ENCODE peak calls at places on chromosomes 13 and 19, in seven cellular contexts. One of them, this sample, is unnamed.

GRCh38 chr19:31353826-31354225 is 4.6 kb upstream of the TSHZ3 start:
- DNase-seq in epithelial cell of esophagus: no peak
- DNase-seq in fibroblast of pulmonary artery: no peak
- DNase-seq in breast epithelium: no peak
- DNase-seq in GM12865: no peak
- DNase-seq in D721Med: no peak
- DNase-seq in psoas muscle: no peak
- DNase-seq in this sample: no peak

GRCh38 chr13:48624858-48625257 is 28.9 kb upstream of the CYSLTR2 start:
- DNase-seq in epithelial cell of esophagus: no peak
- DNase-seq in fibroblast of pulmonary artery: peak
- DNase-seq in breast epithelium: no peak
- DNase-seq in GM12865: no peak
- DNase-seq in D721Med: no peak
- DNase-seq in psoas muscle: no peak
- DNase-seq in this sample: peak

GRCh38 chr13:44237276-44237767 is 136.3 kb upstream of the SERP2 start:
- DNase-seq in epithelial cell of esophagus: peak
- DNase-seq in fibroblast of pulmonary artery: peak
- DNase-seq in breast epithelium: peak
- DNase-seq in GM12865: peak
- DNase-seq in D721Med: no peak
- DNase-seq in psoas muscle: peak
- DNase-seq in this sample: peak

GRCh38 chr13:22757530-22758120 is 423.2 kb upstream of the SGCG start:
- DNase-seq in epithelial cell of esophagus: peak
- DNase-seq in fibroblast of pulmonary artery: peak
- DNase-seq in breast epithelium: no peak
- DNase-seq in GM12865: no peak
- DNase-seq in D721Med: no peak
- DNase-seq in psoas muscle: no peak
- DNase-seq in this sample: no peak

GRCh38 chr13:31896427-31896826 is 135.1 kb upstream of the FRY start:
- DNase-seq in epithelial cell of esophagus: no peak
- DNase-seq in fibroblast of pulmonary artery: peak
- DNase-seq in breast epithelium: no peak
- DNase-seq in GM12865: peak
- DNase-seq in D721Med: no peak
- DNase-seq in psoas muscle: peak
- DNase-seq in this sample: peak

GRCh38 chr13:104114111-104114510 is 1047.9 kb upstream of the SLC10A2 start:
- DNase-seq in epithelial cell of esophagus: no peak
- DNase-seq in fibroblast of pulmonary artery: peak
- DNase-seq in breast epithelium: no peak
- DNase-seq in GM12865: no peak
- DNase-seq in D721Med: no peak
- DNase-seq in psoas muscle: no peak
- DNase-seq in this sample: no peak

GRCh38 chr19:38731654-38732301 is 12.5 kb downstream of the CAPN12 start:
- DNase-seq in epithelial cell of esophagus: no peak
- DNase-seq in fibroblast of pulmonary artery: no peak
- DNase-seq in breast epithelium: peak
- DNase-seq in GM12865: no peak
- DNase-seq in D721Med: no peak
- DNase-seq in psoas muscle: no peak
- DNase-seq in this sample: no peak

GRCh38 chr19:46579286-46579944 is 21.7 kb upstream of the CALM3 start:
- DNase-seq in epithelial cell of esophagus: no peak
- DNase-seq in fibroblast of pulmonary artery: no peak
- DNase-seq in breast epithelium: no peak
- DNase-seq in GM12865: peak
- DNase-seq in D721Med: peak
- DNase-seq in psoas muscle: no peak
- DNase-seq in this sample: no peak

GRCh38 chr19:19591133-19591825 is 27.2 kb downstream of the PBX4 start:
- DNase-seq in epithelial cell of esophagus: peak
- DNase-seq in fibroblast of pulmonary artery: peak
- DNase-seq in breast epithelium: peak
- DNase-seq in GM12865: peak
- DNase-seq in D721Med: peak
- DNase-seq in psoas muscle: no peak
- DNase-seq in this sample: peak

GRCh38 chr13:77325371-77325941 is 1.4 kb downstream of the MYCBP2 start:
- DNase-seq in epithelial cell of esophagus: peak
- DNase-seq in fibroblast of pulmonary artery: no peak
- DNase-seq in breast epithelium: no peak
- DNase-seq in GM12865: peak
- DNase-seq in D721Med: no peak
- DNase-seq in psoas muscle: no peak
- DNase-seq in this sample: peak

GRCh38 chr19:32233091-32233490 is 112.3 kb upstream of the ZNF507 start:
- DNase-seq in epithelial cell of esophagus: no peak
- DNase-seq in fibroblast of pulmonary artery: no peak
- DNase-seq in breast epithelium: no peak
- DNase-seq in GM12865: no peak
- DNase-seq in D721Med: no peak
- DNase-seq in psoas muscle: no peak
- DNase-seq in this sample: no peak

GRCh38 chr19:31749231-31749630 is 400.0 kb upstream of the TSHZ3 start:
- DNase-seq in epithelial cell of esophagus: no peak
- DNase-seq in fibroblast of pulmonary artery: no peak
- DNase-seq in breast epithelium: no peak
- DNase-seq in GM12865: no peak
- DNase-seq in D721Med: no peak
- DNase-seq in psoas muscle: no peak
- DNase-seq in this sample: no peak

GRCh38 chr19:4878491-4878968 is 11.1 kb upstream of the PLIN3 start:
- DNase-seq in epithelial cell of esophagus: no peak
- DNase-seq in fibroblast of pulmonary artery: no peak
- DNase-seq in breast epithelium: peak
- DNase-seq in GM12865: no peak
- DNase-seq in D721Med: no peak
- DNase-seq in psoas muscle: peak
- DNase-seq in this sample: no peak

GRCh38 chr19:3479819-3480215 is 508 bp downstream of the SMIM24 start:
- DNase-seq in epithelial cell of esophagus: peak
- DNase-seq in fibroblast of pulmonary artery: no peak
- DNase-seq in breast epithelium: no peak
- DNase-seq in GM12865: peak
- DNase-seq in D721Med: no peak
- DNase-seq in psoas muscle: no peak
- DNase-seq in this sample: no peak

GRCh38 chr13:28935104-28935503 is 115.0 kb downstream of the MTUS2 start:
- DNase-seq in epithelial cell of esophagus: no peak
- DNase-seq in fibroblast of pulmonary artery: no peak
- DNase-seq in breast epithelium: no peak
- DNase-seq in GM12865: no peak
- DNase-seq in D721Med: no peak
- DNase-seq in psoas muscle: no peak
- DNase-seq in this sample: no peak

GRCh38 chr19:28560786-28561185 is 652.2 kb downstream of the UQCRFS1 start:
- DNase-seq in epithelial cell of esophagus: no peak
- DNase-seq in fibroblast of pulmonary artery: no peak
- DNase-seq in breast epithelium: no peak
- DNase-seq in GM12865: no peak
- DNase-seq in D721Med: no peak
- DNase-seq in psoas muscle: no peak
- DNase-seq in this sample: no peak
- TF ChIP-seq CTCF in epithelial cell of esophagus: no peak
- TF ChIP-seq CTCF in fibroblast of pulmonary artery: no peak
- TF ChIP-seq CTCF in breast epithelium: no peak
- TF ChIP-seq CTCF in GM12865: no peak
- TF ChIP-seq CTCF in D721Med: no peak
- TF ChIP-seq CTCF in psoas muscle: no peak
- TF ChIP-seq CTCF in this sample: no peak

GRCh38 chr19:57435062-57435978 is at the start of gene ZNF749:
- DNase-seq in epithelial cell of esophagus: peak
- DNase-seq in fibroblast of pulmonary artery: peak
- DNase-seq in breast epithelium: peak
- DNase-seq in GM12865: peak
- DNase-seq in D721Med: peak
- DNase-seq in psoas muscle: peak
- DNase-seq in this sample: peak
- TF ChIP-seq CTCF in epithelial cell of esophagus: peak
- TF ChIP-seq CTCF in fibroblast of pulmonary artery: no peak
- TF ChIP-seq CTCF in breast epithelium: no peak
- TF ChIP-seq CTCF in GM12865: no peak
- TF ChIP-seq CTCF in D721Med: no peak
- TF ChIP-seq CTCF in psoas muscle: no peak
- TF ChIP-seq CTCF in this sample: no peak

DNA sequence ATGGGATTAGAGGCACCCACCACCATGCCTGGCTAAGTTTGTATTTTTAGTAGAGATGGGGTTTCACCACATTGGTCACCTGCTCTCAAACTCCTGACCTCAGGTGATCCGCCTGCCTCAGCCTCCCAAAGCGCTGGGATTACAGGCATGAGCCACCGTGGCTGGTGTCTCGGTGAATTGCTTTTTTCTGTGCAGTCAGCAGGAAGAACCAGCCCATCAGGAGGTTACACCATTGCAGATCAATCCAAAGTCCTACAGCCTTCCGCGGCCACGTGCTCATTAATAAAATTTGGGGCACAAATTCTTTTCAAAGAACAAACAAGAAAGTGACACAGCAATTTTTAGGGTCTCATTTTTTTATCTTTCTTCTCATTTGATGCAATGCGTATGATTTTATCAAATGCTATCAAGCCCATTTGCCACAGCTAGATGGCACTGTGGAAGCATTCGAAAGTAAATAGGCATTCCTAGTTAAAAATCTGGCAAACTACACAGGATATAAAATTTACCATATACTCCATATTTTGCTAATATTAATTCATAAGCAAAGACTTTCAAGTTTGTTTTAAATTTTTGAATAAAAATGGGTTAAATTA is 54.4 kb upstream of the ZNF835 start:
- DNase-seq in epithelial cell of esophagus: no peak
- DNase-seq in fibroblast of pulmonary artery: peak
- DNase-seq in breast epithelium: no peak
- DNase-seq in GM12865: no peak
- DNase-seq in D721Med: no peak
- DNase-seq in psoas muscle: no peak
- DNase-seq in this sample: no peak
- TF ChIP-seq CTCF in epithelial cell of esophagus: peak
- TF ChIP-seq CTCF in fibroblast of pulmonary artery: no peak
- TF ChIP-seq CTCF in breast epithelium: no peak
- TF ChIP-seq CTCF in GM12865: no peak
- TF ChIP-seq CTCF in D721Med: peak
- TF ChIP-seq CTCF in psoas muscle: no peak
- TF ChIP-seq CTCF in this sample: no peak

DNA sequence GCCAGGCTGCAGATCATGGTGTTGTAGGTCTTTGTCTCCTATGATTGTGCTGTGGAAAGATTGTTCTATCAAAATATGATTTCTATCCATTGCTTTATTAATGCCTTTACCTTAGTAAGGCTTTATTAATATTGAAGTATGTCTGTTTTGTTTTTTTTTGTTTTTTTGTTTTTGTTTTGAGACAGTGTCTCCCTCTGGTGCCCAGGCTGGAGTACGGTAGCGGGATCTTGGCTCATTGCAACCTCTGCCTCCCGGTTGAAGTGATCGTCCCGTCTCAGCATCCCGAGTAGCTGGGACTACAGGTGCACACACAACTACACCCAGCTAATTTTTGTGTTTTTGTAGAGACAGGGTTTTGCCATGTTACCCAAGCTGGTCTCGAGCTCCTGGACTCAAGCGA is 7.7 kb downstream of the IRGC start:
- DNase-seq in epithelial cell of esophagus: peak
- DNase-seq in fibroblast of pulmonary artery: peak
- DNase-seq in breast epithelium: no peak
- DNase-seq in GM12865: no peak
- DNase-seq in D721Med: no peak
- DNase-seq in psoas muscle: no peak
- DNase-seq in this sample: peak
- TF ChIP-seq CTCF in epithelial cell of esophagus: peak
- TF ChIP-seq CTCF in fibroblast of pulmonary artery: peak
- TF ChIP-seq CTCF in breast epithelium: no peak
- TF ChIP-seq CTCF in GM12865: peak
- TF ChIP-seq CTCF in D721Med: no peak
- TF ChIP-seq CTCF in psoas muscle: peak
- TF ChIP-seq CTCF in this sample: peak

GRCh38 chr19:41533691-41534090 is 42.3 kb upstream of the CEACAM21 start:
- DNase-seq in epithelial cell of esophagus: no peak
- DNase-seq in fibroblast of pulmonary artery: no peak
- DNase-seq in breast epithelium: no peak
- DNase-seq in GM12865: no peak
- DNase-seq in D721Med: no peak
- DNase-seq in psoas muscle: no peak
- DNase-seq in this sample: no peak

GRCh38 chr19:41540041-41540695 is 35.8 kb upstream of the CEACAM21 start:
- DNase-seq in epithelial cell of esophagus: no peak
- DNase-seq in fibroblast of pulmonary artery: no peak
- DNase-seq in breast epithelium: no peak
- DNase-seq in GM12865: no peak
- DNase-seq in D721Med: no peak
- DNase-seq in psoas muscle: no peak
- DNase-seq in this sample: no peak

GRCh38 chr19:41541990-41542584 is 33.9 kb upstream of the CEACAM21 start:
- DNase-seq in epithelial cell of esophagus: peak
- DNase-seq in fibroblast of pulmonary artery: peak
- DNase-seq in breast epithelium: no peak
- DNase-seq in GM12865: peak
- DNase-seq in D721Med: no peak
- DNase-seq in psoas muscle: no peak
- DNase-seq in this sample: peak

GRCh38 chr19:41535029-41535622 is 40.8 kb upstream of the CEACAM21 start:
- DNase-seq in epithelial cell of esophagus: peak
- DNase-seq in fibroblast of pulmonary artery: no peak
- DNase-seq in breast epithelium: no peak
- DNase-seq in GM12865: peak
- DNase-seq in D721Med: no peak
- DNase-seq in psoas muscle: no peak
- DNase-seq in this sample: no peak

GRCh38 chr19:41537789-41538188 is 38.2 kb upstream of the CEACAM21 start:
- DNase-seq in epithelial cell of esophagus: peak
- DNase-seq in fibroblast of pulmonary artery: peak
- DNase-seq in breast epithelium: no peak
- DNase-seq in GM12865: peak
- DNase-seq in D721Med: no peak
- DNase-seq in psoas muscle: no peak
- DNase-seq in this sample: peak
- TF ChIP-seq CTCF in epithelial cell of esophagus: peak
- TF ChIP-seq CTCF in fibroblast of pulmonary artery: peak
- TF ChIP-seq CTCF in breast epithelium: no peak
- TF ChIP-seq CTCF in GM12865: peak
- TF ChIP-seq CTCF in D721Med: no peak
- TF ChIP-seq CTCF in psoas muscle: peak
- TF ChIP-seq CTCF in this sample: peak

DNA sequence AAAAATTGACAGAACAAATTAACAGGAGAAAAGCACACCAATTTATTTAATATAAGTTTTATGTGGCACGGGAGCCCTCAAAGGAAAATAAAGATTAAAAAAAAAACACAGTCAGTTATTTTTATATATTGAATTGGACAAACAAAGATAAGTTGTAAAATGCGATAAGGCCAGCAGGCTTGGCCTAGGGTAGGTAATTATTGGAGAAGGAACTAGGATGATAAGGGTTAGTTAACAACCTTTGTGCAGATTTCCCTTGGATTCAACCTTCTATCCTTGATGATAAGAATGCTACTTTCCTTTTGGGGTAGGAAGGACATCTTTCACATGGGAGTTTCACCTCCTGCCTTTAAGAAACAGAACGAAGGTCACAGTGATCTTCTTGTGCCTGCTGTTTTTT is 252.8 kb downstream of the SHISA2 start:
- DNase-seq in epithelial cell of esophagus: no peak
- DNase-seq in fibroblast of pulmonary artery: no peak
- DNase-seq in breast epithelium: no peak
- DNase-seq in GM12865: no peak
- DNase-seq in D721Med: no peak
- DNase-seq in psoas muscle: no peak
- DNase-seq in this sample: no peak
- TF ChIP-seq CTCF in epithelial cell of esophagus: no peak
- TF ChIP-seq CTCF in fibroblast of pulmonary artery: no peak
- TF ChIP-seq CTCF in breast epithelium: no peak
- TF ChIP-seq CTCF in GM12865: no peak
- TF ChIP-seq CTCF in D721Med: no peak
- TF ChIP-seq CTCF in psoas muscle: no peak
- TF ChIP-seq CTCF in this sample: no peak

This sample was measured in MCF 10A.